ENCODE peak calls at places on chromosomes 1 and 21, in nine cellular contexts. N is stimulated activated CD4-positive, alpha-beta T cell treated with anti-CD3 and anti-CD28 coated beads, Interleukin-15, amount 100 ng/mL, for 24 hours; K is Peyer's patch; U is iris pigment epithelial cell; F is HCEC 1CT; P is suprapubic skin; B is astrocyte of the cerebellum; V is OCI-M1; Z is activated CD8-positive, alpha-beta memory T cell treated with anti-CD3 and anti-CD28 coated beads, Interleukin-2, amount 50 U/mL, for 4 hours. I is an unnamed sample.

GRCh38 chr1:63817700-63818099 is 43.9 kb downstream of the ROR1 start:
- DNase-seq in P (no peak), N (no peak), V (no peak), K (no peak), U (no peak), B (no peak), Z (no peak), F (no peak), I (no peak)

GRCh38 chr1:111980684-111981083 is 8.8 kb downstream of the KCND3 start:
- DNase-seq in P (no peak), K (no peak), F (no peak), U (no peak), Z (no peak), N (no peak), B (no peak), V (no peak), I (no peak)

GRCh38 chr1:64847666-64848065 is 102.8 kb downstream of the RAVER2 start:
- DNase-seq in F (no peak), V (no peak), Z (no peak), B (no peak), K (no peak), U (no peak), P (no peak), N (no peak), I (no peak)

GRCh38 chr1:173210273-173210672 is 3.1 kb upstream of the TNFSF4 start:
- DNase-seq in V (no peak), Z (no peak), N (no peak), P (no peak), K (no peak), F (no peak), B (no peak), U (no peak), I (no peak)

GRCh38 chr1:70887936-70888335 is 159.7 kb downstream of the PTGER3 start:
- DNase-seq in K (no peak), N (no peak), F (no peak), B (no peak), V (peak; percentile 24), U (no peak), Z (no peak), P (no peak), I (no peak)

GRCh38 chr1:76177644-76178043 is 103.1 kb downstream of the ST6GALNAC3 start:
- DNase-seq in B (no peak), U (no peak), F (no peak), V (no peak), Z (no peak), P (no peak), K (no peak), N (no peak), I (no peak)

GRCh38 chr1:218837051-218837450 is 336.6 kb upstream of the LYPLAL1 start:
- DNase-seq in F (no peak), K (no peak), V (no peak), N (no peak), U (no peak), Z (no peak), P (no peak), B (no peak), I (no peak)

GRCh38 chr1:15543589-15544568 is 17.2 kb downstream of the DNAJC16 start:
- DNase-seq in Z (no peak), P (no peak), U (peak; percentile 89), F (no peak), B (no peak), K (no peak), N (no peak), V (peak; percentile 85), I (no peak)

GRCh38 chr1:192488058-192488457 is 87.5 kb upstream of the RGS1 start:
- DNase-seq in B (no peak), N (no peak), K (no peak), U (no peak), V (peak; percentile 27), F (no peak), P (no peak), Z (no peak), I (no peak)

GRCh38 chr1:153310526-153310925 is 2.2 kb downstream of the PGLYRP3 start:
- DNase-seq in B (no peak), F (no peak), K (no peak), P (no peak), Z (no peak), V (no peak), N (no peak), U (no peak), I (no peak)

GRCh38 chr1:187921426-187921825 is 1092.7 kb downstream of the PLA2G4A start:
- DNase-seq in F (no peak), Z (no peak), K (no peak), V (no peak), B (no peak), U (peak; percentile 28), N (no peak), P (no peak), I (no peak)

GRCh38 chr1:86507935-86508582 is 38.8 kb upstream of the CLCA4 start:
- DNase-seq in B (no peak), Z (no peak), U (peak; percentile 38), K (no peak), N (no peak), P (no peak), F (peak; percentile 27), V (peak; percentile 68), I (no peak)

GRCh38 chr1:37478451-37478871 is 4.1 kb downstream of the ZC3H12A start:
- DNase-seq in F (peak; percentile 83), K (no peak), V (no peak), Z (peak; percentile 63), P (peak; percentile 55), B (no peak), U (peak; percentile 80), N (peak; percentile 72), I (peak; percentile 75)

GRCh38 chr1:209648366-209648765 is 3.9 kb downstream of the LAMB3 start:
- DNase-seq in U (no peak), B (no peak), P (no peak), Z (no peak), F (no peak), V (no peak), K (no peak), N (no peak), I (no peak)

GRCh38 chr1:182056596-182057366 is 4.7 kb downstream of the ZNF648 start:
- DNase-seq in F (no peak), P (no peak), V (no peak), N (peak; percentile 10), U (no peak), B (no peak), Z (no peak), K (no peak), I (no peak)

GRCh38 chr1:206921772-206922265 is at the start of gene FCMR:
- DNase-seq in N (peak; percentile 42), U (no peak), K (no peak), F (no peak), V (no peak), B (no peak), P (no peak), Z (no peak), I (peak; percentile 72)

GRCh38 chr1:161506336-161507223 is 1.3 kb downstream of the FCGR2A start:
- DNase-seq in K (no peak), B (no peak), P (no peak), Z (no peak), F (no peak), N (no peak), V (peak; percentile 72), U (peak; percentile 91), I (peak; percentile 64)

GRCh38 chr21:31236528-31236927 is 107.5 kb downstream of the TIAM1 start:
- DNase-seq in U (peak; percentile 53), N (peak; percentile 18), P (no peak), K (no peak), F (no peak), V (no peak), B (peak; percentile 90), Z (no peak), I (no peak)

GRCh38 chr21:41648591-41649031 is 118.2 kb downstream of the RIPK4 start:
- DNase-seq in K (no peak), F (no peak), P (no peak), V (peak; percentile 30), Z (no peak), B (no peak), N (no peak), U (peak; percentile 59), I (no peak)

GRCh38 chr1:59433440-59433813 is 136.5 kb downstream of the FGGY start:
- DNase-seq in K (no peak), F (no peak), V (no peak), N (no peak), P (no peak), B (peak; percentile 70), U (no peak), Z (no peak), I (no peak)

GRCh38 chr1:6171546-6172124 is 8.5 kb downstream of the CHD5 start:
- DNase-seq in U (no peak), N (no peak), P (no peak), F (no peak), Z (no peak), B (no peak), V (peak; percentile 24), K (no peak), I (peak; percentile 38)

GRCh38 chr1:159889202-159889601 is 10.8 kb downstream of the CFAP45 start:
- DNase-seq in F (no peak), N (no peak), K (no peak), B (no peak), U (no peak), V (no peak), P (no peak), Z (no peak), I (no peak)

GRCh38 chr1:181984006-181984405 is 77.5 kb downstream of the ZNF648 start:
- DNase-seq in N (no peak), B (no peak), F (no peak), K (no peak), V (no peak), U (no peak), Z (no peak), P (no peak), I (no peak)

GRCh38 chr1:66339944-66340343 is 194.0 kb upstream of the SGIP1 start:
- DNase-seq in B (no peak), Z (no peak), K (no peak), V (no peak), P (no peak), U (no peak), N (no peak), F (no peak), I (no peak)

GRCh38 chr1:25487628-25488027 is 55.8 kb upstream of the LDLRAP1 start:
- DNase-seq in V (no peak), F (no peak), P (no peak), N (peak; percentile 47), K (no peak), Z (peak; percentile 50), U (no peak), B (no peak), I (no peak)

GRCh38 chr1:203095061-203095690 is 9.4 kb upstream of the MYOG start:
- DNase-seq in Z (no peak), V (no peak), P (no peak), N (no peak), K (no peak), F (no peak), U (no peak), B (no peak), I (no peak)

GRCh38 chr1:205879974-205880373 is 30.0 kb upstream of the PM20D1 start:
- DNase-seq in V (peak; percentile 21), K (no peak), B (no peak), U (no peak), N (no peak), P (no peak), F (no peak), Z (no peak), I (no peak)

GRCh38 chr1:195466639-195467038 is 1141.6 kb downstream of the KCNT2 start:
- DNase-seq in N (no peak), F (no peak), U (no peak), B (no peak), Z (no peak), P (no peak), V (peak; percentile 70), K (no peak), I (no peak)

GRCh38 chr1:35558374-35559316 is 1.0 kb downstream of the NCDN start:
- DNase-seq in Z (no peak), V (no peak), U (no peak), F (no peak), K (no peak), N (peak; percentile 39), P (peak; percentile 78), B (no peak), I (no peak)

GRCh38 chr21:26171310-26172100 is 935 bp upstream of the APP start:
- DNase-seq in K (no peak), N (no peak), F (no peak), P (no peak), U (no peak), Z (no peak), V (no peak), B (no peak), I (no peak)

GRCh38 chr1:78279051-78279450 is 211.7 kb upstream of the PTGFR start:
- DNase-seq in B (peak; percentile 82), K (no peak), P (no peak), V (no peak), Z (no peak), F (peak; percentile 97), U (peak; percentile 98), N (no peak), I (no peak)

I was measured in CD14-positive monocyte.